ENCODE peak calls at places on chromosomes 11 and 22, in ten cellular contexts. Q is IMR-90, M is HFF-Myc, H is RWPE1, A is nephron progenitor cell, Z is mucosa of descending colon, I is endothelial cell, K is lung, O is chondrocyte, D is GM12865. J is an unnamed sample.

GRCh38 chr22:24583221-24583971 is 9.5 kb downstream of the LRRC75B start:
- DNase-seq in Q (peak), M (no peak), H (no peak), A (no peak), Z (no peak), I (no peak), K (no peak), O (peak), D (no peak), J (no peak)

GRCh38 chr11:130580372-130580771 is 131.9 kb downstream of the ADAMTS15 start:
- DNase-seq in Q (peak), M (peak), H (peak), A (no peak), Z (no peak), I (no peak), K (no peak), O (no peak), D (no peak), J (no peak)

GRCh38 chr22:20563941-20564371 is 56.5 kb downstream of the MED15 start:
- DNase-seq in Q (no peak), M (no peak), H (no peak), A (no peak), Z (no peak), I (no peak), K (no peak), O (no peak), D (no peak), J (no peak)

GRCh38 chr22:19808873-19809478 is 45.7 kb downstream of the GNB1L start:
- DNase-seq in Q (no peak), M (no peak), H (no peak), A (no peak), Z (no peak), I (no peak), K (no peak), O (no peak), D (no peak), J (peak)

GRCh38 chr22:48389916-48390315 is 1437.8 kb downstream of the BRD1 start:
- DNase-seq in Q (no peak), M (no peak), H (no peak), A (no peak), Z (no peak), I (no peak), K (no peak), O (no peak), D (no peak), J (no peak)

GRCh38 chr11:2771758-2772466 is 72.1 kb upstream of the KCNQ1OT1 start:
- DNase-seq in Q (no peak), M (no peak), H (no peak), A (no peak), Z (peak), I (peak), K (peak), O (peak), D (no peak), J (peak)

GRCh38 chr11:74568028-74568427 is 24.4 kb upstream of the POLD3 start:
- DNase-seq in Q (no peak), M (no peak), H (no peak), A (no peak), Z (no peak), I (no peak), K (no peak), O (no peak), D (no peak), J (no peak)

GRCh38 chr22:36867695-36868094 is 6.9 kb downstream of the NCF4 start:
- DNase-seq in Q (no peak), M (no peak), H (no peak), A (no peak), Z (no peak), I (no peak), K (no peak), O (no peak), D (no peak), J (no peak)

GRCh38 chr11:15965562-15966250 is 390.6 kb downstream of the SOX6 start:
- DNase-seq in Q (no peak), M (no peak), H (peak), A (no peak), Z (no peak), I (no peak), K (peak), O (no peak), D (peak), J (no peak)

GRCh38 chr11:79244805-79245197 is 196.0 kb downstream of the TENM4 start:
- DNase-seq in Q (no peak), M (no peak), H (no peak), A (no peak), Z (no peak), I (no peak), K (no peak), O (no peak), D (no peak), J (no peak)

GRCh38 chr11:75277991-75278790 is 37.6 kb downstream of the TPBGL start:
- DNase-seq in Q (no peak), M (no peak), H (no peak), A (no peak), Z (no peak), I (no peak), K (no peak), O (no peak), D (no peak), J (peak)

GRCh38 chr11:68214173-68215086 is 1.3 kb upstream of the KMT5B start:
- DNase-seq in Q (no peak), M (no peak), H (no peak), A (peak), Z (peak), I (peak), K (no peak), O (peak), D (no peak), J (no peak)

GRCh38 chr11:69594481-69594880 is 46.5 kb upstream of the CCND1 start:
- DNase-seq in Q (no peak), M (no peak), H (no peak), A (no peak), Z (no peak), I (no peak), K (no peak), O (no peak), D (no peak), J (no peak)

GRCh38 chr11:133835258-133836075 is 9.8 kb downstream of the SPATA19 start:
- DNase-seq in Q (peak), M (peak), H (peak), A (peak), Z (no peak), I (peak), K (peak), O (no peak), D (peak), J (no peak)

GRCh38 chr22:34696557-34696956 is 369.4 kb upstream of the ISX start:
- DNase-seq in Q (no peak), M (no peak), H (no peak), A (peak), Z (no peak), I (no peak), K (no peak), O (no peak), D (peak), J (no peak)

GRCh38 chr22:38505595-38506117 is 455 bp downstream of the DDX17 start:
- DNase-seq in Q (peak), M (no peak), H (peak), A (peak), Z (peak), I (peak), K (peak), O (no peak), D (peak), J (no peak)

DNA sequence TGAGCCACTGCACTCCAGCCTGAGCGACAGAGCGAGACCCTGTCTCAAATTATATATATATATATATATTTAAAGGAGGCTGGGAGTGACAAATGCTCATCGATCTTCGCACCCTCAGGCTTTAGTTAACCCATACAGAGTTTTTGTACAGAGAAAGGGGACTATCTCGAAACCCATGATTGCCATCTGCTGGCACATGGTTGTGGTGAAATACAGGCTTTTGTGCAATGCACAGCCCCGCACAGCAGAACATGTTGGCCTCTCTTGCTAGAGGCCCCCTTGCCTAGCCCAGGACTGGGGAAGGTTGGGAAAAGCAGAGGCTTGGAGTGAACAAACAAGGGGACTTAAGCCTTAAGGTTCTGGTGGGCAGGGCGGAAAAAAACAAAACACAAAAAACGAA is 3.6 kb downstream of the MYBPC3 start:
- DNase-seq in Q (peak), M (no peak), H (peak), A (no peak), Z (no peak), I (no peak), K (no peak), O (no peak), D (peak), J (no peak)
- TF ChIP-seq CTCF in Q (peak), M (peak), H (no peak), A (peak), Z (no peak), I (no peak), K (no peak), O (peak), D (peak), J (no peak)

DNA sequence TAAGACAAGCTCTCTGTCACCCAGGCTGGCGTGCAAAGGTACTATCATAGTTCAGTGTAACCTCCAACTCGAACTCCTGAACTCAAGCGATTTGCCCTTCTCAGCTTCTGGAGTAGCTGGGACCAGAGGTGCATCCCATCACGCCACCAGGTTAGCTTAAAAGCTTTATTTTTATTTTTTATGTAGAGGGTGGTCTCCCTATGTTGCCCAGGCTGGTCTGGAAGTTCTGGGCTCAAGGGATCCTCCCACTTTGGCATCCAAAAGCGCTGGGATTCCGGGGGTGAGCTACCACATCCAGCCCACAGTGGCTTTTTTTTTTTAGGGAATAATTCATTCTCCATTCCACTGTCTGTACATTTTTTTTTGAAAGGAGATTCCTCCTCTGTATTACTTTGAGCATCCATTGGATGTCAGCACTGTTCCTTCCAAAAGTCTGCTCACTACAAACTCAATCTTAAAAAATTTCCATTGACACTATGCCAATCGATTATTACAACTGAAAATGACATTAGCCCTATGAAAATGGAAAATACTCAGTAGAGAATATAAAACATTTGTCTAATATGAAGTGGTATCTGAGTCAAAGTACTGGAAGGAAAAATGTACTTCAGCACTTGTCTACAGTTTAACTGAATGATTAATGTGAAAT is 1.3 kb upstream of the LPXN start:
- DNase-seq in Q (peak), M (no peak), H (peak), A (no peak), Z (no peak), I (no peak), K (no peak), O (peak), D (peak), J (no peak)
- TF ChIP-seq CTCF in Q (peak), M (peak), H (peak), A (no peak), Z (no peak), I (no peak), K (no peak), O (peak), D (peak), J (no peak)

GRCh38 chr11:19907008-19907579 is 194.5 kb downstream of the NAV2 start:
- DNase-seq in Q (no peak), M (no peak), H (no peak), A (no peak), Z (no peak), I (no peak), K (no peak), O (no peak), D (peak), J (no peak)
- TF ChIP-seq CTCF in Q (no peak), M (no peak), H (no peak), A (no peak), Z (no peak), I (no peak), K (no peak), O (no peak), D (no peak), J (no peak)

GRCh38 chr11:104333977-104334376 is 170.0 kb upstream of the PDGFD start:
- DNase-seq in Q (no peak), M (no peak), H (no peak), A (no peak), Z (no peak), I (peak), K (no peak), O (no peak), D (peak), J (no peak)
- TF ChIP-seq CTCF in Q (peak), M (peak), H (no peak), A (peak), Z (no peak), I (peak), K (no peak), O (peak), D (peak), J (no peak)

DNA sequence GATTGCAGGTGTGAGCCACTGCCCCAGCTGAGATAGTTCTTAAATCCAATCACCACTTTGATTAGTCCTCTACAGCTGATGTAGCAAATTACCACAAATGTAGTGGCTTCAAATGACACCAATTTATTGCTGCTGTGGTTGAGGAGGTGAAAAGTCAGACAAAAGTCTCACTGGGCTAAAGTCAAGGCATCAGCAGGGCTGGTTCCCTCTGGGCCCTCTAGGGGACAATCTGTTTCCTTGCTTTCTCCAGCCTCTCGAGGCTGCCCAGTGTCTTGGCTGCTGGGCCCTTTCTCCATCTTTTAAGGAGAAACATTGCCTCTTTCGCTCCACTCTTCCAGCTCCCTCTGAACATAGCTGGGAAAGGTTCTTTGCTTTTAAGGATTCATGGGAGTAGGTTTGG is 50.5 kb upstream of the SHANK2 start:
- DNase-seq in Q (no peak), M (no peak), H (no peak), A (no peak), Z (no peak), I (no peak), K (peak), O (peak), D (no peak), J (no peak)
- TF ChIP-seq CTCF in Q (no peak), M (no peak), H (no peak), A (no peak), Z (no peak), I (no peak), K (no peak), O (no peak), D (no peak), J (no peak)

DNA sequence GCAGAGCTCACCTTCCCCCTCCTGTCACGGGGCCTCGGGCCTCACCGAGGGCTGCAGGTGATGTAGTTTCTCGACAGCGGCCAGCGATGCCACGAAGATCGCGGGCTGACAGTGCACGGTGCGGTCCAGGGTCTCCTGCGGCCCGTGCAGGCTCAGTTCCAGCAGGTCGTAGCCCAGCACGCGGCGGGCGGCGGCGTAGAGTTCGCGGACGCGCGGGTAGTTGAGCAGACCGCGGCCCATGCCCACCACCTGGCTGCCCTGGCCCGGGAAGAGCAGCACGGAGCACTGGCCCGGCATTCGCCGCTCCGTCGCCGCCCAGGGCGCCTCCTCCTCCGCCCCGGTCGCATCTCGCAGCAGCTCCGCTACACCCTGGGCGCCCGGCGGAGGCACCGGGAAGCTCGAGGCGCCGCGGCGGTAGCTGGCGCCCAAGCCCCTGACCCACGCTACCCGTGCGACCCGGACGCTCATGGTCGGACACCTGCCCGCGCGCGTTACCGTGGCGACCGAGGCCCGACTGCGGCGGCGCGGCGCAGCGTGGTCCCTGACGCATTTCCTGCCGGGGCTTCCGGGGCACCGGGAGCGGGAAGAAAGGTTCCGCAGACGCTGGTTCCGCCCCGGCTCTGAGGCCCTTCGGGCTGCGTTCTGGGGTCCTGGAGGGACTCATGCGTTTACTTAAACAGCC is at the start of gene MCAT:
- DNase-seq in Q (peak), M (no peak), H (peak), A (peak), Z (peak), I (peak), K (peak), O (no peak), D (peak), J (peak)
- TF ChIP-seq CTCF in Q (no peak), M (no peak), H (no peak), A (no peak), Z (no peak), I (no peak), K (no peak), O (no peak), D (no peak), J (no peak)

DNA sequence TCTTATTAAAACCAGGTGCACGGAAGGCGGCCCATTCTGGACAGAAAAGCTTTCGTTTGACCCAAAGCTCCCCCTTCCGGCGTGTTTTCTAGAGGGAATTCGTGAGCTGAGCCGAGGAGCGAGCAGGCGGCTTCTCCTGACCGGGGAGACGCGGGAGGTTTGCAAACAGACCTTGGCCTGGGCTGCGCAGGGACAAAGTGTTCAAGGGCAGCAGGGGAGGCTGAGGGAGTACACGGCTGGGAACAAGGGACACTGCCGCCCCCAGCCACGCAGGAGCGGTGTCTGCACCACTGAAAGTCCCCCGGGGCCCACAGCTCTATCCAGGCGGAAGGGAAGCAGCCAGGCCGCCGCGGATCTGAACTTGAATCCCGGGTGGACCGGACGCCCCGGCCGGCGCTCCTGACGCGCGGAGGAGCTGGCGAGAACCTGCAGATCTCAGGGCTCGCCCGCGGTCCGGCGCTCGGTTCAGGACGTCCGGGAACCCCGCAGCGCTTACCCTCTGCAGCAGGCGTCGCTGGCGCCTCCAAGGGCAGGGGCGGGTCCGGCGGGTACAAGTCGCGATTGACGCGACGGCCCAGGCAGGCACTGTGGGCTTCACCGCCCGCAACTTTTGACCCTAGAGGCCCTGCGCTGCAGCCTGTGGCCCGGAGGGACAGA is 101.9 kb downstream of the WT1 start:
- DNase-seq in Q (peak), M (peak), H (no peak), A (peak), Z (peak), I (peak), K (peak), O (peak), D (no peak), J (no peak)
- TF ChIP-seq CTCF in Q (no peak), M (peak), H (peak), A (no peak), Z (no peak), I (no peak), K (no peak), O (peak), D (no peak), J (no peak)

GRCh38 chr11:14905104-14906033 is 13.3 kb upstream of the CYP2R1 start:
- DNase-seq in Q (peak), M (no peak), H (no peak), A (no peak), Z (peak), I (peak), K (peak), O (peak), D (peak), J (peak)
- TF ChIP-seq CTCF in Q (peak), M (peak), H (peak), A (no peak), Z (peak), I (peak), K (no peak), O (peak), D (peak), J (no peak)